ENCODE peak calls at places on chromosomes 3 and 15, in eight cellular contexts. One of them, this sample, is unnamed.

GRCh38 chr3:182182531-182182968 is 470.8 kb downstream of the SOX2 start:
- DNase-seq in ovary: no peak
- DNase-seq in sigmoid colon: no peak
- DNase-seq in fibroblast of lung: peak; percentile 57
- DNase-seq in AG04450: no peak
- DNase-seq in spleen: no peak
- DNase-seq in pancreas: no peak
- DNase-seq in lower lobe of right lung: no peak
- DNase-seq in this sample: peak; percentile 87

GRCh38 chr15:101346928-101347327 is 51.9 kb upstream of the SNRPA1 start:
- DNase-seq in sigmoid colon: no peak
- DNase-seq in ovary: no peak
- DNase-seq in spleen: no peak
- DNase-seq in pancreas: no peak
- DNase-seq in lower lobe of right lung: no peak
- DNase-seq in AG04450: no peak
- DNase-seq in fibroblast of lung: no peak
- DNase-seq in this sample: no peak

GRCh38 chr3:171284308-171285075 is 175.7 kb downstream of the TNIK start:
- DNase-seq in pancreas: no peak
- DNase-seq in sigmoid colon: peak; percentile 79
- DNase-seq in spleen: no peak
- DNase-seq in AG04450: peak; percentile 89
- DNase-seq in lower lobe of right lung: no peak
- DNase-seq in ovary: no peak
- DNase-seq in fibroblast of lung: peak; percentile 98
- DNase-seq in this sample: no peak

GRCh38 chr3:193301441-193301840 is 60.4 kb downstream of the PLAAT1 start:
- DNase-seq in sigmoid colon: no peak
- DNase-seq in fibroblast of lung: peak; percentile 90
- DNase-seq in pancreas: no peak
- DNase-seq in spleen: no peak
- DNase-seq in lower lobe of right lung: no peak
- DNase-seq in AG04450: no peak
- DNase-seq in ovary: no peak
- DNase-seq in this sample: no peak

GRCh38 chr15:38660726-38661125 is 96.1 kb upstream of the RASGRP1 start:
- DNase-seq in lower lobe of right lung: no peak
- DNase-seq in pancreas: no peak
- DNase-seq in fibroblast of lung: no peak
- DNase-seq in spleen: no peak
- DNase-seq in AG04450: no peak
- DNase-seq in ovary: no peak
- DNase-seq in sigmoid colon: no peak
- DNase-seq in this sample: no peak

GRCh38 chr3:135224963-135225362 is 429.9 kb downstream of the EPHB1 start:
- DNase-seq in lower lobe of right lung: no peak
- DNase-seq in spleen: no peak
- DNase-seq in ovary: no peak
- DNase-seq in pancreas: no peak
- DNase-seq in fibroblast of lung: no peak
- DNase-seq in sigmoid colon: no peak
- DNase-seq in AG04450: no peak
- DNase-seq in this sample: no peak

GRCh38 chr3:151871639-151872468 is 1.6 kb upstream of the SUCNR1 start:
- DNase-seq in AG04450: no peak
- DNase-seq in lower lobe of right lung: no peak
- DNase-seq in spleen: no peak
- DNase-seq in ovary: no peak
- DNase-seq in sigmoid colon: no peak
- DNase-seq in pancreas: no peak
- DNase-seq in fibroblast of lung: no peak
- DNase-seq in this sample: no peak

GRCh38 chr15:25170113-25170731 is 215.4 kb downstream of the SNRPN start:
- DNase-seq in ovary: peak; percentile 8
- DNase-seq in fibroblast of lung: no peak
- DNase-seq in spleen: peak; percentile 65
- DNase-seq in sigmoid colon: peak; percentile 38
- DNase-seq in lower lobe of right lung: peak; percentile 32
- DNase-seq in AG04450: no peak
- DNase-seq in pancreas: peak; percentile 6
- DNase-seq in this sample: peak; percentile 59

GRCh38 chr3:136141891-136142290 is 54.2 kb downstream of the MSL2 start:
- DNase-seq in spleen: no peak
- DNase-seq in fibroblast of lung: peak; percentile 67
- DNase-seq in ovary: no peak
- DNase-seq in AG04450: no peak
- DNase-seq in lower lobe of right lung: no peak
- DNase-seq in pancreas: no peak
- DNase-seq in sigmoid colon: no peak
- DNase-seq in this sample: no peak

GRCh38 chr3:61381745-61382392 is 130.6 kb upstream of the FHIT start:
- DNase-seq in lower lobe of right lung: no peak
- DNase-seq in sigmoid colon: no peak
- DNase-seq in fibroblast of lung: peak; percentile 12
- DNase-seq in spleen: no peak
- DNase-seq in AG04450: no peak
- DNase-seq in ovary: no peak
- DNase-seq in pancreas: no peak
- DNase-seq in this sample: no peak

GRCh38 chr3:142027713-142028112 is 121.6 kb downstream of the TFDP2 start:
- DNase-seq in spleen: no peak
- DNase-seq in ovary: no peak
- DNase-seq in pancreas: no peak
- DNase-seq in fibroblast of lung: peak; percentile 58
- DNase-seq in lower lobe of right lung: no peak
- DNase-seq in sigmoid colon: no peak
- DNase-seq in AG04450: no peak
- DNase-seq in this sample: no peak

GRCh38 chr3:56321383-56321782 is 146.9 kb downstream of the ERC2 start:
- DNase-seq in spleen: no peak
- DNase-seq in fibroblast of lung: no peak
- DNase-seq in sigmoid colon: no peak
- DNase-seq in lower lobe of right lung: no peak
- DNase-seq in pancreas: no peak
- DNase-seq in ovary: no peak
- DNase-seq in AG04450: no peak
- DNase-seq in this sample: no peak

DNA sequence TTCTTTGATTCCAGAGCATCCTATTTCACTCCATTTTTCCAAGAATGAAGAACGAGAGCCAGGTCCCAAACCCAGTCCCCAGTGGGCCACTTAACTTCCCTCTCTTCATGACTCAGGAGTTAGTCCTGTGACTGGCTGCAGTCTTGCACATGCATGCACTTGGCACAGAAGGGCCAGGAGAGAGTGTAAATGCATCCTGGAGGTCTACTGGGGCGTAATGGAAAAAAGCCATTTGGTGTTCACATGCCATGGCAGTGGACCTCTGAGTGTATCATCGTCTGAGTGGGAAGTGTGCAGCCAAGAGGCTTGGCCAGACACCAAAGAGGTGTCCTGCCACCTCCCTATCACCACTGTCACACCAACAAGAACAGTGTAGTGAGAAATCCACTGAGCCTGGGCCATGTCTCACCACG is 15.1 kb upstream of the RFTN1 start:
- DNase-seq in pancreas: no peak
- DNase-seq in sigmoid colon: no peak
- DNase-seq in fibroblast of lung: no peak
- DNase-seq in spleen: no peak
- DNase-seq in lower lobe of right lung: no peak
- DNase-seq in ovary: no peak
- DNase-seq in AG04450: no peak
- DNase-seq in this sample: no peak
- H3K4me3 ChIP-seq in pancreas: no peak overlapping the region
- H3K4me3 ChIP-seq in sigmoid colon: no peak overlapping the region
- H3K4me3 ChIP-seq in fibroblast of lung: no peak overlapping the region
- H3K4me3 ChIP-seq in spleen: no peak overlapping the region
- H3K4me3 ChIP-seq in lower lobe of right lung: no peak overlapping the region
- H3K4me3 ChIP-seq in ovary: no peak overlapping the region
- H3K4me3 ChIP-seq in AG04450: no peak overlapping the region
- H3K4me3 ChIP-seq in this sample: no peak overlapping the region

GRCh38 chr3:46632792-46633191 is 20.5 kb downstream of the FAM240A start:
- DNase-seq in spleen: no peak
- DNase-seq in pancreas: no peak
- DNase-seq in lower lobe of right lung: no peak
- DNase-seq in sigmoid colon: no peak
- DNase-seq in fibroblast of lung: no peak
- DNase-seq in AG04450: no peak
- DNase-seq in ovary: no peak
- DNase-seq in this sample: no peak
- TF ChIP-seq CTCF in spleen: no peak
- TF ChIP-seq CTCF in pancreas: no peak
- TF ChIP-seq CTCF in lower lobe of right lung: no peak
- TF ChIP-seq CTCF in sigmoid colon: no peak
- TF ChIP-seq CTCF in fibroblast of lung: no peak
- TF ChIP-seq CTCF in AG04450: no peak
- TF ChIP-seq CTCF in ovary: no peak
- TF ChIP-seq CTCF in this sample: no peak

GRCh38 chr3:45841380-45841700 is 579 bp downstream of the LZTFL1 start:
- DNase-seq in pancreas: no peak
- DNase-seq in spleen: no peak
- DNase-seq in sigmoid colon: no peak
- DNase-seq in lower lobe of right lung: peak; percentile 54
- DNase-seq in AG04450: no peak
- DNase-seq in fibroblast of lung: peak; percentile 37
- DNase-seq in ovary: no peak
- DNase-seq in this sample: no peak

GRCh38 chr3:45842851-45843625 is 1.1 kb upstream of the LZTFL1 start:
- DNase-seq in pancreas: no peak
- DNase-seq in lower lobe of right lung: no peak
- DNase-seq in ovary: no peak
- DNase-seq in AG04450: no peak
- DNase-seq in fibroblast of lung: no peak
- DNase-seq in spleen: no peak
- DNase-seq in sigmoid colon: no peak
- DNase-seq in this sample: no peak

GRCh38 chr3:45838466-45838865 is 3.5 kb downstream of the LZTFL1 start:
- DNase-seq in fibroblast of lung: no peak
- DNase-seq in AG04450: no peak
- DNase-seq in ovary: no peak
- DNase-seq in pancreas: no peak
- DNase-seq in sigmoid colon: no peak
- DNase-seq in lower lobe of right lung: no peak
- DNase-seq in spleen: no peak
- DNase-seq in this sample: no peak

GRCh38 chr3:45841701-45842491 is at the start of gene LZTFL1:
- DNase-seq in lower lobe of right lung: peak; percentile 90
- DNase-seq in ovary: peak; percentile 93
- DNase-seq in pancreas: peak; percentile 95
- DNase-seq in spleen: peak; percentile 92
- DNase-seq in sigmoid colon: peak; percentile 97
- DNase-seq in fibroblast of lung: peak; percentile 97
- DNase-seq in AG04450: peak; percentile 92
- DNase-seq in this sample: peak; percentile 87
- H3K27ac ChIP-seq in lower lobe of right lung: peak within 1 kb of the TSS; percentile 85
- H3K27ac ChIP-seq in ovary: peak within 1 kb of the TSS; percentile 5
- H3K27ac ChIP-seq in pancreas: peak within 1 kb of the TSS; percentile 56
- H3K27ac ChIP-seq in spleen: peak within 1 kb of the TSS; percentile 67
- H3K27ac ChIP-seq in sigmoid colon: peak within 1 kb of the TSS; percentile 63
- H3K27ac ChIP-seq in fibroblast of lung: peak within 1 kb of the TSS; percentile 84
- H3K27ac ChIP-seq in AG04450: peak within 1 kb of the TSS; percentile 58
- H3K27ac ChIP-seq in this sample: no peak within 1 kb of the TSS

GRCh38 chr3:38084019-38084968 is 45.3 kb downstream of the DLEC1 start:
- DNase-seq in spleen: no peak
- DNase-seq in pancreas: no peak
- DNase-seq in lower lobe of right lung: no peak
- DNase-seq in AG04450: peak; percentile 1
- DNase-seq in ovary: no peak
- DNase-seq in fibroblast of lung: peak; percentile 41
- DNase-seq in sigmoid colon: no peak
- DNase-seq in this sample: no peak
- H3K4me3 ChIP-seq in spleen: no peak overlapping the region
- H3K4me3 ChIP-seq in pancreas: no peak overlapping the region
- H3K4me3 ChIP-seq in lower lobe of right lung: no peak overlapping the region
- H3K4me3 ChIP-seq in AG04450: no peak overlapping the region
- H3K4me3 ChIP-seq in ovary: no peak overlapping the region
- H3K4me3 ChIP-seq in fibroblast of lung: no peak overlapping the region
- H3K4me3 ChIP-seq in sigmoid colon: no peak overlapping the region
- H3K4me3 ChIP-seq in this sample: no peak overlapping the region

DNA sequence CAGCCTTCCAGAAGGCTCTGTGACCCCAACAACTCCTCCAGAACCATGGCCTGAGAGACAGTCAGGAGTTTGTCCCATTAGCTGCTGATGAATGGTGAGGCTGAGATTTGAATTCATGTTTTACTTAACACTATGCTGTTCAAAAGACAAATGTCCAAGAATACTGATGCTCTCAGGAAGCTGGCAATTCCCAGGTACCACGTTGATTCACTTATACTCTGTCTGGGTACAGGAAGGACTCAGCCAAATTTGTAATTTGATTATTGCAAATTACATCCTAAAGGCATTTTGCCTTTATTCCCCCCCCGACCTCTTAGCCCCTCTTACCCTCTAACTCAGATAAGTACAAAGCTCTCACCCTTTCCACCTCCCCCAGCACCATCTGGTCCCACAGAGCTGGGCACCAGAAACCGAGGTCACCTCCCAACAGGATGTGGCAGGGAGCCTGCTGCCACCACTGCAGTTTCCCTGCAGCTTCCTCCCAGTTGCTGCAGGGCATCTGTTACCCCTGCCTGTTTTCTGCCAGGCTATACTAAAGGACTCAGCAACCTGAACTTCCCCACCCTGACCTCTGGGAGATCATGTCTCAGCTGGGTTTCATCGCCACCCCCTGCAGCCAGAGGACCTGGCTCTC is 33.6 kb downstream of the EAF1 start:
- DNase-seq in fibroblast of lung: no peak
- DNase-seq in sigmoid colon: no peak
- DNase-seq in lower lobe of right lung: no peak
- DNase-seq in AG04450: no peak
- DNase-seq in pancreas: no peak
- DNase-seq in ovary: no peak
- DNase-seq in spleen: no peak
- DNase-seq in this sample: no peak
- TF ChIP-seq CTCF in fibroblast of lung: no peak
- TF ChIP-seq CTCF in sigmoid colon: no peak
- TF ChIP-seq CTCF in lower lobe of right lung: no peak
- TF ChIP-seq CTCF in AG04450: no peak
- TF ChIP-seq CTCF in pancreas: no peak
- TF ChIP-seq CTCF in ovary: no peak
- TF ChIP-seq CTCF in spleen: no peak
- TF ChIP-seq CTCF in this sample: no peak